ENCODE peak calls at places on chromosome 7, in five cellular contexts. G is activated naive CD4-positive, alpha-beta T cell; E is stimulated activated CD4-positive, alpha-beta T cell treated with anti-CD3 and anti-CD28 coated beads, Interleukin-15, amount 100 ng/mL, for 1 hour; F is activated effector memory CD4-positive, alpha-beta T cell treated with anti-CD3 and anti-CD28 coated beads, Interleukin-2, amount 50 U/mL, for 16 hours; B is astrocyte of the spinal cord. O is an unnamed sample.

GRCh38 chr7:20331231-20331880 is 656 bp downstream of the ITGB8 start:
- DNase-seq in B (peak), F (peak), G (no peak), E (no peak), O (peak)

GRCh38 chr7:2929321-2930201 is 85.5 kb upstream of the GNA12 start:
- DNase-seq in G (no peak), F (peak), B (no peak), E (no peak), O (no peak)

GRCh38 chr7:27109533-27110162 is 7.2 kb upstream of the HOXA2 start:
- DNase-seq in F (no peak), B (peak), E (no peak), G (no peak), O (no peak)

GRCh38 chr7:41885078-41885477 is 182.2 kb upstream of the INHBA start:
- DNase-seq in B (peak), F (no peak), E (no peak), G (no peak), O (no peak)

GRCh38 chr7:94423116-94423515 is 28.4 kb downstream of the COL1A2 start:
- DNase-seq in B (peak), G (no peak), F (no peak), E (no peak), O (no peak)

GRCh38 chr7:107318523-107319160 is 149.8 kb downstream of the HBP1 start:
- DNase-seq in E (no peak), G (no peak), F (no peak), B (peak), O (no peak)

GRCh38 chr7:84207025-84207424 is 12.4 kb upstream of the SEMA3A start:
- DNase-seq in E (no peak), B (peak), F (no peak), G (no peak), O (no peak)

GRCh38 chr7:72112992-72113391 is 299.1 kb downstream of the CALN1 start:
- DNase-seq in B (no peak), G (no peak), E (no peak), F (no peak), O (no peak)

GRCh38 chr7:150943453-150943814 is 34.7 kb downstream of the KCNH2 start:
- DNase-seq in B (no peak), E (no peak), F (peak), G (no peak), O (no peak)

GRCh38 chr7:4139656-4140320 is 542.3 kb upstream of the FOXK1 start:
- DNase-seq in B (no peak), G (no peak), E (no peak), F (peak), O (no peak)

GRCh38 chr7:69349291-69349690 is 249.0 kb upstream of the AUTS2 start:
- DNase-seq in F (no peak), G (no peak), E (no peak), B (no peak), O (peak)

GRCh38 chr7:12646139-12646538 is 41.3 kb upstream of the ARL4A start:
- DNase-seq in E (no peak), G (no peak), B (peak), F (no peak), O (no peak)

GRCh38 chr7:2029211-2029905 is 203.4 kb downstream of the MAD1L1 start:
- DNase-seq in B (no peak), E (no peak), G (no peak), F (peak), O (no peak)

GRCh38 chr7:30549933-30550493 is 44.7 kb upstream of the GARS1 start:
- DNase-seq in F (no peak), B (no peak), G (no peak), E (no peak), O (no peak)

GRCh38 chr7:117902314-117902889 is 29.2 kb upstream of the CTTNBP2 start:
- DNase-seq in B (no peak), F (no peak), E (no peak), G (no peak), O (no peak)

GRCh38 chr7:143002106-143002505 is 24.8 kb downstream of the OR9A2 start:
- DNase-seq in B (no peak), G (no peak), F (no peak), E (no peak), O (no peak)

GRCh38 chr7:26170663-26171062 is 18.7 kb downstream of the NFE2L3 start:
- DNase-seq in F (no peak), E (no peak), G (no peak), B (no peak), O (no peak)

GRCh38 chr7:67786021-67786420 is 789.4 kb downstream of the TYW1 start:
- DNase-seq in F (no peak), B (no peak), E (no peak), G (no peak), O (no peak)

O was measured in NCI-H187.